ENCODE peak calls at places on chromosomes 16 and 17, in four cellular contexts. B is GM13977, P is GM06990, W is tibial artery. X is an unnamed sample.

GRCh38 chr16:14286381-14287230 is 215.5 kb downstream of the MRTFB start:
- DNase-seq in W (no peak), B (peak; percentile 55), P (peak; percentile 79), X (no peak)

GRCh38 chr17:62871291-62871690 is 63.2 kb upstream of the MARCHF10 start:
- DNase-seq in P (no peak), B (no peak), W (no peak), X (no peak)

GRCh38 chr17:59786536-59787319 is 79.3 kb downstream of the VMP1 start:
- DNase-seq in P (peak; percentile 84), B (peak; percentile 66), W (no peak), X (peak; percentile 78)

GRCh38 chr16:89378947-89379771 is 111.2 kb downstream of the ANKRD11 start:
- DNase-seq in W (no peak), P (no peak), B (no peak), X (no peak)

GRCh38 chr17:45231481-45232116 is 9.9 kb downstream of the FMNL1 start:
- DNase-seq in W (no peak), B (no peak), P (no peak), X (no peak)

GRCh38 chr16:53478965-53479364 is 24.0 kb downstream of the AKTIP start:
- DNase-seq in W (no peak), B (no peak), P (no peak), X (no peak)

GRCh38 chr17:75486151-75486550 is 29.2 kb downstream of the CASKIN2 start:
- DNase-seq in W (no peak), P (no peak), B (no peak), X (no peak)

GRCh38 chr17:57811633-57812280 is 38.1 kb downstream of the MRPS23 start:
- DNase-seq in B (no peak), P (no peak), W (no peak), X (no peak)

GRCh38 chr17:9434502-9435113 is 141.0 kb downstream of the STX8 start:
- DNase-seq in W (no peak), B (no peak), P (peak; percentile 12), X (no peak)

GRCh38 chr17:385195-385835 is 32.7 kb upstream of the RPH3AL start:
- DNase-seq in W (no peak), B (peak; percentile 49), P (no peak), X (no peak)

GRCh38 chr16:15498427-15499175 is 64.2 kb downstream of the BMERB1 start:
- DNase-seq in P (no peak), B (no peak), W (no peak), X (no peak)

GRCh38 chr16:15507299-15507958 is 73.0 kb downstream of the BMERB1 start:
- DNase-seq in W (peak; percentile 79), P (no peak), B (no peak), X (no peak)

GRCh38 chr16:15506441-15506840 is 72.1 kb downstream of the BMERB1 start:
- DNase-seq in B (no peak), P (no peak), W (no peak), X (no peak)

GRCh38 chr16:15507959-15508336 is 73.6 kb downstream of the BMERB1 start:
- DNase-seq in P (no peak), B (no peak), W (no peak), X (no peak)

GRCh38 chr16:15502041-15502725 is 67.8 kb downstream of the BMERB1 start:
- DNase-seq in P (no peak), B (no peak), W (no peak), X (no peak)
- TF ChIP-seq CTCF in P (no peak), B (no peak), W (no peak), X (no peak)

DNA sequence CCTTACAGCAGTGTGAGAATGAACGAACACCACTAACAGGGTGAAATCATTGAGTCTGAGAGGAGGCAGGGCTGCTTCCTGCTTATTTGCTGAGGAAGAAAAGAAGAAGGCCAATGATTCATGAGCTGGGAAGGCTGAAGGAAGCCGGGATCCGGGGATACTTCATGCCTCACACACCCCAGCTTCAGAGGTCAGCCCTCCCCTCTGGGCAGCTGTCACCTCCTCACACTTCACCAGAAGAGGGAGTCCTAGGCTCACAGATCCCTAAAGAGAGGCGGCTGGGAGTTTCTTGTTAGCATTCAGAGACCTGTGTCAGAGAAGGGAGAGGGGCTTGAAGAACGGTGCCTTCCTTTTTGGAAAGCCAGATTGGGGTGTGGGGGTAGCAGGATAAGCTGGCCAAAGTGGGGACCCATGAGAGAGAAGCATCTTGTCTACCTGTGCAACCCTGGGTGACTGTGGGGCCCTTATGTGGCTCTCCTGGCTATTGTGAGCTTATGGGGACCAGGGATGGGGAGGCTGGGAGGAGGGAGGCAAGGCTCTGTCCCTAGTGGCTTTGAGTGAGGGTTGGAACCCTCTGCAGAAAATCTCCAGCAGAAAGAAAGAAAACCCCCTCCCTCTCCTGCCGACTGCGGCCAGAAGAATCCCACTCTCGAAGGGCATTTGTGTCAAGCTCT is 94.6 kb downstream of the RGS9 start:
- DNase-seq in B (peak; percentile 75), W (no peak), P (no peak), X (peak; percentile 77)
- TF ChIP-seq CTCF in B (peak; percentile 81), W (peak; percentile 42), P (peak; percentile 85), X (peak; percentile 66)

GRCh38 chr16:66605177-66605999 is 884 bp downstream of the CMTM3 start:
- DNase-seq in P (peak; percentile 40), B (peak; percentile 67), W (peak; percentile 79), X (peak; percentile 68)
- TF ChIP-seq CTCF in P (peak; percentile 9), B (no peak), W (no peak), X (no peak)

DNA sequence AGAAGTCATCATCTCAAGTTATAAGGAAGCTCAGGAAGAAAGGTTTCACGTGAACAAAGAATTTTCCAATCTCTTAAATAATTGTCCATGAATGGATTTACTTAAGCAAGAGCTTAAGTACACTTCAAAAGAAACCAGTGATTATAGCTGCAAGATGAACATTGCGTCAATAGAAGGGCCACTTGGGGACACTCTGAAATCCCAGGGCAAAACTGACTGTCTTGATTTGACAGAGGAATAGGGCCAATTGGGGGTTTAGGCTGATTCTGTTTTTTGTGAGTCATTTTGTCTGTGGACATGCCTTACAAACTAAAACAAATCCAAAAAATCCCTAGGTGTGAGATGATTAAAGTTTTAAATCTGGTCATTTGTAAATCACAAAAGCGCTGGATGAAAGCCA is 98.5 kb upstream of the SOX9 start:
- DNase-seq in P (no peak), B (no peak), W (no peak), X (no peak)
- TF ChIP-seq CTCF in P (no peak), B (no peak), W (no peak), X (no peak)

DNA sequence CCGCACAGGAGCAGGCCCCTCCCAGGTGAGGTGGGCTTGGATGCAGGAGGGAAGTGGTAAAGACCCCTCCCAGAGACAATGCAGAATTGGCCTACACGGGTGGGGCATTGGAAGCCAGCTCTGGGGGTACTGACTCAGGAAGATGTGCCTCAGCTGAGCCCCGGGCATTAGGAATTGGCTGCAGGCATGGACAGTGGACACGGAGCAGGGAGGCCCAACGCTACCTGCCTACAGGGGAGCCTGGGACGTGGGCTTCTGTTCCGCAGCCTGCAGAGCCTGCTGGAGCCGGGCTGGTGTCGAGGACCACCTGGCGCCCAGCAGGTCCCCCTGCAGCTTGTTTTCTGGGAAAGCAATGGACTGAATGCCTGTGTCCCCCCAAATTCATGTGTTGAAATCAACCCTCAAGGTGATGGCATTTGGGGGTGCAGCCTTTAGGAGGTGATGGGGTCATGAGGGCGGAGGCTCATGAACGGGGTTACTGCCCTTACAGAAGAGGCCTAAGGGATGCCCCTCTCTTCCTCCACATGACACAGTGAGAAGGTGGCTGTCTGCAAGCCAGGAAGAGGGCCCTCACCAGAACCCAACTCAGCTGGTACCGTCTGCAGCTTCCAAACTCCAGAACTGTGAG is 97.7 kb downstream of the METRNL start:
- DNase-seq in B (no peak), W (no peak), P (no peak), X (no peak)
- TF ChIP-seq CTCF in B (no peak), W (no peak), P (no peak), X (no peak)

GRCh38 chr16:8634991-8635736 is 13.7 kb downstream of the METTL22 start:
- DNase-seq in W (no peak), P (no peak), B (no peak), X (no peak)
- TF ChIP-seq CTCF in W (no peak), P (peak; percentile 35), B (peak; percentile 17), X (no peak)

DNA sequence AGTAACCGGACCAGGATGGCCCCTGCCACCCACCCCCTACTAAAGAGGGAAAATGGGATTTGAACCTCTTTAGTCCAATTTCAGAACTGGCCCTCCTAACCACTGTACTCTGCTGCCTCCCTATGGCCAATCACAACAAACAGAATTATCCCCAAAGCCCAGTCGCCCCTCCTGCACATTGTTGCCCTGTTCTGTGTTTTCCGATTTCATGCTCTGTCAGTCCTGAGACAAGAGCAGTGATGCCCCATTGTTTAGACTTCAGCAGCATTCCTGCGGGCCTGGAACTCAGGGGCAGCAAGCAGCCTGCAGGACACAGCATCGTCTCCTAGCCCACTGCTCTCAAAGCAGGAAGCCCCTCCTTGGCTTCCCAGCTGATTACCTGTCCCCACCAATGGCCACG is 20.5 kb upstream of the KLHL11 start:
- DNase-seq in W (no peak), B (no peak), P (no peak), X (no peak)
- TF ChIP-seq CTCF in W (no peak), B (peak; percentile 34), P (peak; percentile 25), X (peak; percentile 17)

DNA sequence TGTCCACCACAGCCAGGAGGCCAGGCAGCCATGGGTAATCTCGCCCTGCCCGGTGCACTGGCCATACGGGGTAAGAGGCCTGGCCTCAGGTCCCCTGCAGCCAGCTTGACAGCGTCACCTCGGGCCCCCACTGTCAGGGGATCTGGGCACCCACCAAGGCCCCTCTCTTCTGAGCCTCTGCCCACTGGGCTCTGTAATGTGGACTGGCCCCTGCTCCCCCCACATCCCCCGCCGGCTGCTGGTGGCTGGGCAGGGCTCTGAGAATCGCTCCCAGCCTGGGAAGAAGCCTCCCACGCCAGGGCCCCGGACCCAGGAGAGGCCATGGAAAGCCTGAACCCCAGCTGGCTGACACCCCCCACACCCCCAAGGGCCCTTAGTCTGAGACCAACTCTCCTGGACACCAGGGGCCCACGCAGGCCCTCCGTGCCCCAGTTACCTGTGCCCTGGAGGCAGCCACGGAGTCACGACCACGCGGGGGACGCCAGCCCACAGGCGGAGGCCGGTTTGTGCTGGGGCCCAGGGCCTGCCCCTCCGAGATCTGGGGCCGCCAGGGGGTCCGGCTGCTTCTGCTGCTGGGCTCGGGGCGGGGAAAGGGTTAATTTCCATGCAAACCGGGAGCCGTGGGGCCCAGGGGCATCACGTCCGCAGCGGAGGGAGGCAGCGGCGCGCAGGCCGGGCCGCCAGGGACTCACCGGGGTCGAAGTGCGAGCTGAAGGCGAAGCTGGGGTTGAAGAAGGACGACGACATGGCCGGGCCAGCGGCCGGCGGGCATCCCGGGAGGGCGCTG is at the start of gene PVALEF:
- DNase-seq in B (no peak), P (no peak), W (no peak), X (no peak)
- TF ChIP-seq CTCF in B (no peak), P (no peak), W (no peak), X (no peak)

GRCh38 chr16:85917012-85917411 is 18.1 kb downstream of the IRF8 start:
- DNase-seq in P (no peak), B (no peak), W (no peak), X (no peak)
- TF ChIP-seq CTCF in P (peak; percentile 50), B (peak; percentile 54), W (no peak), X (peak; percentile 50)

GRCh38 chr17:17146791-17147406 is 59.2 kb downstream of the PLD6 start:
- DNase-seq in W (no peak), P (no peak), B (no peak), X (no peak)
- TF ChIP-seq CTCF in W (no peak), P (peak; percentile 19), B (peak; percentile 23), X (no peak)

X was measured in GM10248.